ENCODE peak calls at places on chromosomes 3 and 15, in five cellular contexts. One of them, this sample, is unnamed.

GRCh38 chr3:30934208-30934550 is 39.7 kb upstream of the GADL1 start:
- DNase-seq in stimulated activated CD4-positive, alpha-beta T cell treated with anti-CD3 and anti-CD28 coated beads, Interleukin-2, amount 100 ng/mL, for 48 hours: no peak
- DNase-seq in T-helper 9 cell: no peak
- DNase-seq in NCI-H2171: no peak
- DNase-seq in WERI-Rb-1: peak; percentile 32
- DNase-seq in this sample: peak; percentile 1

GRCh38 chr3:125591116-125591755 is 4.1 kb downstream of the OSBPL11 start:
- DNase-seq in T-helper 9 cell: no peak
- DNase-seq in WERI-Rb-1: no peak
- DNase-seq in NCI-H2171: no peak
- DNase-seq in stimulated activated CD4-positive, alpha-beta T cell treated with anti-CD3 and anti-CD28 coated beads, Interleukin-2, amount 100 ng/mL, for 48 hours: no peak
- DNase-seq in this sample: no peak

GRCh38 chr3:15436246-15436645 is 8.8 kb downstream of the EAF1 start:
- DNase-seq in T-helper 9 cell: no peak
- DNase-seq in WERI-Rb-1: no peak
- DNase-seq in stimulated activated CD4-positive, alpha-beta T cell treated with anti-CD3 and anti-CD28 coated beads, Interleukin-2, amount 100 ng/mL, for 48 hours: no peak
- DNase-seq in NCI-H2171: no peak
- DNase-seq in this sample: no peak

GRCh38 chr3:40109641-40110490 is 199.6 kb upstream of the EIF1B start:
- DNase-seq in WERI-Rb-1: no peak
- DNase-seq in NCI-H2171: no peak
- DNase-seq in T-helper 9 cell: no peak
- DNase-seq in stimulated activated CD4-positive, alpha-beta T cell treated with anti-CD3 and anti-CD28 coated beads, Interleukin-2, amount 100 ng/mL, for 48 hours: no peak
- DNase-seq in this sample: no peak

GRCh38 chr3:52404391-52404790 is 40.5 kb downstream of the SEMA3G start:
- DNase-seq in stimulated activated CD4-positive, alpha-beta T cell treated with anti-CD3 and anti-CD28 coated beads, Interleukin-2, amount 100 ng/mL, for 48 hours: no peak
- DNase-seq in NCI-H2171: no peak
- DNase-seq in WERI-Rb-1: no peak
- DNase-seq in T-helper 9 cell: no peak
- DNase-seq in this sample: no peak

GRCh38 chr3:9791127-9791526 is 1.1 kb downstream of the TADA3 start:
- DNase-seq in NCI-H2171: no peak
- DNase-seq in T-helper 9 cell: no peak
- DNase-seq in stimulated activated CD4-positive, alpha-beta T cell treated with anti-CD3 and anti-CD28 coated beads, Interleukin-2, amount 100 ng/mL, for 48 hours: no peak
- DNase-seq in WERI-Rb-1: no peak
- DNase-seq in this sample: no peak

GRCh38 chr15:25501828-25502446 is 63.1 kb upstream of the UBE3A start:
- DNase-seq in stimulated activated CD4-positive, alpha-beta T cell treated with anti-CD3 and anti-CD28 coated beads, Interleukin-2, amount 100 ng/mL, for 48 hours: no peak
- DNase-seq in NCI-H2171: no peak
- DNase-seq in T-helper 9 cell: no peak
- DNase-seq in WERI-Rb-1: peak; percentile 21
- DNase-seq in this sample: no peak

GRCh38 chr15:72203507-72203837 is 5.9 kb upstream of the GRAMD2A start:
- DNase-seq in NCI-H2171: peak; percentile 46
- DNase-seq in T-helper 9 cell: no peak
- DNase-seq in stimulated activated CD4-positive, alpha-beta T cell treated with anti-CD3 and anti-CD28 coated beads, Interleukin-2, amount 100 ng/mL, for 48 hours: no peak
- DNase-seq in WERI-Rb-1: no peak
- DNase-seq in this sample: no peak

GRCh38 chr3:45986303-45986982 is 9.2 kb downstream of the FYCO1 start:
- DNase-seq in WERI-Rb-1: no peak
- DNase-seq in NCI-H2171: no peak
- DNase-seq in stimulated activated CD4-positive, alpha-beta T cell treated with anti-CD3 and anti-CD28 coated beads, Interleukin-2, amount 100 ng/mL, for 48 hours: no peak
- DNase-seq in T-helper 9 cell: no peak
- DNase-seq in this sample: no peak

GRCh38 chr3:127637546-127637945 is 8.6 kb downstream of the PODXL2 start:
- DNase-seq in NCI-H2171: no peak
- DNase-seq in T-helper 9 cell: no peak
- DNase-seq in WERI-Rb-1: no peak
- DNase-seq in stimulated activated CD4-positive, alpha-beta T cell treated with anti-CD3 and anti-CD28 coated beads, Interleukin-2, amount 100 ng/mL, for 48 hours: no peak
- DNase-seq in this sample: no peak

GRCh38 chr3:129365296-129365695 is 63.1 kb downstream of the EFCAB12 start:
- DNase-seq in T-helper 9 cell: no peak
- DNase-seq in stimulated activated CD4-positive, alpha-beta T cell treated with anti-CD3 and anti-CD28 coated beads, Interleukin-2, amount 100 ng/mL, for 48 hours: no peak
- DNase-seq in WERI-Rb-1: no peak
- DNase-seq in NCI-H2171: no peak
- DNase-seq in this sample: no peak

GRCh38 chr15:64596701-64597468 is 136.5 kb downstream of the ZNF609 start:
- DNase-seq in T-helper 9 cell: no peak
- DNase-seq in stimulated activated CD4-positive, alpha-beta T cell treated with anti-CD3 and anti-CD28 coated beads, Interleukin-2, amount 100 ng/mL, for 48 hours: no peak
- DNase-seq in NCI-H2171: peak; percentile 73
- DNase-seq in WERI-Rb-1: peak; percentile 49
- DNase-seq in this sample: peak; percentile 63

GRCh38 chr3:64888165-64888564 is 200.4 kb upstream of the ADAMTS9 start:
- DNase-seq in WERI-Rb-1: no peak
- DNase-seq in NCI-H2171: no peak
- DNase-seq in stimulated activated CD4-positive, alpha-beta T cell treated with anti-CD3 and anti-CD28 coated beads, Interleukin-2, amount 100 ng/mL, for 48 hours: no peak
- DNase-seq in T-helper 9 cell: no peak
- DNase-seq in this sample: no peak

GRCh38 chr3:188881954-188882641 is 289.7 kb upstream of the TPRG1 start:
- DNase-seq in WERI-Rb-1: no peak
- DNase-seq in T-helper 9 cell: no peak
- DNase-seq in NCI-H2171: no peak
- DNase-seq in stimulated activated CD4-positive, alpha-beta T cell treated with anti-CD3 and anti-CD28 coated beads, Interleukin-2, amount 100 ng/mL, for 48 hours: no peak
- DNase-seq in this sample: no peak